ENCODE peak calls at places on chromosomes 3 and 15, in four cellular contexts. P is OCI-LY7, V is heart left ventricle, X is tibial nerve. Z is an unnamed sample.

GRCh38 chr3:179898024-179898423 is 138.7 kb downstream of the PEX5L start:
- DNase-seq in P (peak), V (no peak), X (no peak), Z (no peak)

GRCh38 chr3:106811376-106811775 is 565.9 kb upstream of the CCDC54 start:
- DNase-seq in P (no peak), V (no peak), X (no peak), Z (no peak)

GRCh38 chr15:56537881-56538280 is 72.9 kb upstream of the MNS1 start:
- DNase-seq in P (peak), V (no peak), X (no peak), Z (no peak)

GRCh38 chr3:90129710-90130109 is 1022.3 kb downstream of the EPHA3 start:
- DNase-seq in P (no peak), V (no peak), X (no peak), Z (no peak)

GRCh38 chr15:90001062-90001682 is at the start of gene ZNF710:
- DNase-seq in P (peak), V (peak), X (no peak), Z (no peak)

GRCh38 chr3:43872901-43873300 is 182.2 kb downstream of the ABHD5 start:
- DNase-seq in P (no peak), V (no peak), X (no peak), Z (no peak)

GRCh38 chr3:51024765-51025681 is 350.3 kb downstream of the DOCK3 start:
- DNase-seq in P (no peak), V (no peak), X (no peak), Z (no peak)

GRCh38 chr3:152236741-152237140 is 32.0 kb upstream of the MBNL1 start:
- DNase-seq in P (no peak), V (no peak), X (no peak), Z (no peak)

GRCh38 chr3:33103034-33103433 is 6.1 kb upstream of the GLB1 start:
- DNase-seq in P (no peak), V (no peak), X (no peak), Z (no peak)

GRCh38 chr3:188861847-188862740 is 309.7 kb upstream of the TPRG1 start:
- DNase-seq in P (no peak), V (no peak), X (no peak), Z (no peak)

GRCh38 chr3:171127611-171128010 is 101.1 kb upstream of the SLC2A2 start:
- DNase-seq in P (no peak), V (no peak), X (no peak), Z (no peak)

GRCh38 chr3:175941352-175941751 is 1082.2 kb downstream of the NAALADL2 start:
- DNase-seq in P (peak), V (no peak), X (no peak), Z (no peak)

GRCh38 chr3:156107504-156107903 is 12.9 kb upstream of the KCNAB1 start:
- DNase-seq in P (no peak), V (no peak), X (no peak), Z (no peak)

GRCh38 chr3:46301122-46301835 is 52.6 kb upstream of the CCR2 start:
- DNase-seq in P (no peak), V (no peak), X (no peak), Z (no peak)

GRCh38 chr3:66297917-66298316 is 77.1 kb downstream of the SLC25A26 start:
- DNase-seq in P (no peak), V (no peak), X (no peak), Z (no peak)

GRCh38 chr15:37898385-37898784 is 36.1 kb upstream of the TMCO5A start:
- DNase-seq in P (no peak), V (no peak), X (no peak), Z (no peak)
- H3K4me3 ChIP-seq in P (no peak), V (no peak), X (no peak), Z (no peak)

DNA sequence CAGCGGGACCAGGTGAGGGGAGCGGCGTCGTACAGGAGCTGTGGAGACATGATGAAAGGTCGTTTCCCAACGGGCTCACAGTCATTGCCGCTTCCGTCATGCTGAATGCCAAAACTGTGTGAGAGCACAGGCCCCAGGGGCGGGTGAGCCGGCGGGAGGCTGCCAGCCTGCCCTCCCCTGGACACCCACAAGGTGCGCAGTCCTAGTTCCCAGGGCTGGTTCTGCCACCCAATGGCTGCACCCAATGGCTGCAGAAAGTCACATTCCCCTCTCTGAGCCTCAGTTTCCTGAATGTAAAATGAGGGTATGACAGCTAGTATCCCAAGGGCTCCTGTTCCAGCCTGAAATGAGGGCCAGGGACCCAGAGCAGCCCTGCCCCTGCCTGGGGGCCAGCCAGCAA is 23.0 kb downstream of the ADAMTS7 start:
- DNase-seq in P (no peak), V (no peak), X (no peak), Z (no peak)
- TF ChIP-seq CTCF in P (no peak), V (no peak), X (no peak), Z (peak)

GRCh38 chr3:169659096-169659521 is 4.4 kb downstream of the MECOM start:
- DNase-seq in P (no peak), V (peak), X (no peak), Z (no peak)
- H3K4me3 ChIP-seq in P (no peak), V (peak), X (no peak), Z (no peak)

GRCh38 chr3:36814071-36814717 is 49.8 kb upstream of the DCLK3 start:
- DNase-seq in P (no peak), V (no peak), X (no peak), Z (no peak)

GRCh38 chr3:36813320-36813719 is 49.0 kb upstream of the DCLK3 start:
- DNase-seq in P (no peak), V (no peak), X (no peak), Z (no peak)

GRCh38 chr3:36815375-36815774 is 51.0 kb upstream of the DCLK3 start:
- DNase-seq in P (no peak), V (no peak), X (no peak), Z (no peak)

GRCh38 chr3:36812240-36812639 is 47.9 kb upstream of the DCLK3 start:
- DNase-seq in P (no peak), V (no peak), X (no peak), Z (no peak)

GRCh38 chr3:36814776-36815175 is 50.4 kb upstream of the DCLK3 start:
- DNase-seq in P (no peak), V (no peak), X (no peak), Z (no peak)
- TF ChIP-seq CTCF in P (peak), V (no peak), X (no peak), Z (no peak)

GRCh38 chr3:194056731-194057415 is 79.1 kb upstream of the HES1 start:
- DNase-seq in P (no peak), V (no peak), X (no peak), Z (no peak)

GRCh38 chr3:194061421-194062029 is 74.4 kb upstream of the HES1 start:
- DNase-seq in P (no peak), V (no peak), X (no peak), Z (no peak)

GRCh38 chr3:194054941-194055340 is 81.0 kb upstream of the HES1 start:
- DNase-seq in P (no peak), V (no peak), X (no peak), Z (no peak)

GRCh38 chr3:194057570-194058188 is 78.3 kb upstream of the HES1 start:
- DNase-seq in P (no peak), V (no peak), X (no peak), Z (no peak)

DNA sequence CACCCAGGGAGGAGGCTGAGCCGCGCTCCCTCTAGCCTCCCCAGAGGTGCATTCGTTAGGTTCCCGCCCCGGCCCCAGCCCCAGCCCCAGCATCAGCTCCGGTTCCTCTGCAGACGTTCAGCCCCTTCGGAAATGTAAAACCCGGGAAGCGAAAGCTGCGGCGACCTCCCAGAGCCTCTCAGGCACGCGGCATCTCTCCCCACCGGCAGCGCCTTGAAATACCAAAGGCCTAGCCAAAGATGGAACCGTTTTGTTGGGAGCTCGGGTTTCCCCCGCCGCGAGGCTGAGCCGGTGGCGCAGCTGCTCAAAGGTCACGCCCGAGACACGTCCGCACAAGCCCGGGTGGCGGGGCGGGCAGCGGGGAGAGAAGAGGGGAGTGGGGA is 77.8 kb upstream of the HES1 start:
- DNase-seq in P (peak), V (peak), X (peak), Z (no peak)
- H3K4me3 ChIP-seq in P (peak), V (peak), X (peak), Z (peak)

DNA sequence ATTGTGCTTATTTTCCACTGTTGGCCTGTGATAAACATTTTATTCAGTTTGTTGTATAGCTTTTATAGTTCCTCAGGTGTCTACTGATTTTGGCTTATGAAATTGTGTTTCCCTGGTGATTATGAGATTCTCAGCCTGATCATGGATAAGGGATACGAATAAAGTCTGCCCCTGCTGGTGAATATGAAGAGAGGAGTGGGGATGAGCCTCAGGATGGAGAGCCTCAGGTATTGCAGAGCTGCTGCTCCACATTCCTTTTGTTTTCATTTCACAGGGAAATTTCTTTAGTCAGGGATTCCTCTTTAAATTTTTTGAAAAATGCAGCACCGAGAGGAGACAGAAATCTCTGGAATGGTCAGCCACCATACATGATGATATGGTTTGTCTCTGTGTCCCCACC is 14.7 kb upstream of the RAB6B start:
- DNase-seq in P (no peak), V (no peak), X (no peak), Z (no peak)
- TF ChIP-seq CTCF in P (peak), V (no peak), X (no peak), Z (no peak)

DNA sequence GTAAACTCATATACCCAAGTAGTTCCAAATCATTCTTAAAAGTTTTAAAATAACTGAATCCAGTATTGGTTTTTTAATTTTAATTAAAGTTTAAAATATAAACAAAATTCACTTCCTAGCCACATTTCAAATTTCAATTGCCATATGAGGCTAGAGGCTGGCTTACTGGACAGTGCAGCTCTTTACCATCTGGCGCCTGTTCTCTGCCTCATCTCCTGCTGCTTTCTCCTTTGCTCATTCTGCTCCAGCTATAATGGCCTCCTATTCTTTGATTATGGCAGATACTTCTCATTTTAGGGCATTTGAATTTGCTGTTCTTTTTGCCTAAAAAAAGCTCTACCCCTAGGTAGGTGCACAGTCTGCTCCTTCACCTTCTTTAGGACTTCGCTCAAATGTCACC is 19.1 kb downstream of the ARMC8 start:
- DNase-seq in P (no peak), V (no peak), X (no peak), Z (no peak)
- H3K4me3 ChIP-seq in P (no peak), V (no peak), X (no peak), Z (no peak)

GRCh38 chr3:190566043-190566933 is 52.4 kb downstream of the IL1RAP start:
- DNase-seq in P (no peak), V (peak), X (peak), Z (peak)
- TF ChIP-seq CTCF in P (no peak), V (no peak), X (no peak), Z (no peak)

DNA sequence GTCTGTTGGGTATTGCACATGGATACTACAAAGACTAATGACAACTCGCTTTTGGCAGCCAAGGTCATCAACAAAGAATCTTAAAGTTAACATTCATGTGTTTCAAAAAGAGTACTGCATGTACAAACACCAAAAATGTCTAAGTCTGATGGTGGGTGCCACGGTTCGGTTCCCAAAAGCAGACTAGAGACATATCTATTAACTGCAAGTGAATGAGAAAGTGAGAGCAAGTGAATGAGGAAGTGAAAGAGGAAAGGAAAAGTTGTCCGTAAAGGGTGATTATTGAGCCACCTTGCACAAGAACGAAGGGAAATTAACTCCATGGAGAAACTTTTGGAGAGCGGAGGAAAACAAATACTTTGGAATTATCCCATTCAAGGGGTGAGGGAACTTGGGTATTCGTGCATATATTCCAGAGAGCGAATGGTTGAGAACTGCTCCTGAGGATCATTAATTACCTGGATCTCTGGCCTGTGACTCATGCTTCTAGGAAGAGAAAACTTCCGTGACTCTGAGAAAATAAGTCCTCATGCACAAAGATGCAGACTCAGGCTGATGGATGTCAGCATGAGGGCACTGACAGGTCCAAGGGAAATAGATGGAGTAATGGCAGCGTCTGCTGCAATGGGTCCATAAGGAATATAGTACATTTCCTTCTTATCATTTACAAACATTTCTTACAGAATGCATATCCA is 336.5 kb upstream of the TGFBR2 start:
- DNase-seq in P (peak), V (no peak), X (no peak), Z (no peak)
- H3K4me3 ChIP-seq in P (no peak), V (no peak), X (no peak), Z (no peak)